ENCODE peak calls at places on chromosomes 3 and 15, in nine cellular contexts. D, W, V, F, T, O, Q, X and I are unnamed samples.

GRCh38 chr3:50242778-50243551 is 7.0 kb downstream of the GNAI2 start:
- DNase-seq in Q (no peak), V (no peak), T (no peak), O (peak), W (peak), X (no peak), D (no peak), F (peak), I (no peak)

GRCh38 chr3:45311327-45311726 is 77.0 kb upstream of the LARS2 start:
- DNase-seq in V (no peak), O (no peak), T (no peak), F (no peak), W (no peak), Q (no peak), D (no peak), X (no peak), I (no peak)

GRCh38 chr3:10242182-10243065 is 5.8 kb upstream of the TATDN2 start:
- DNase-seq in Q (no peak), T (peak), W (no peak), F (no peak), X (no peak), O (peak), V (no peak), D (no peak), I (peak)

GRCh38 chr3:81891496-81891895 is 130.1 kb upstream of the GBE1 start:
- DNase-seq in T (no peak), D (no peak), Q (no peak), O (peak), X (no peak), W (no peak), V (peak), F (no peak), I (no peak)

GRCh38 chr3:126500016-126500415 is 17.6 kb downstream of the UROC1 start:
- DNase-seq in D (no peak), F (no peak), V (no peak), Q (no peak), O (no peak), W (no peak), T (no peak), X (no peak), I (no peak)

GRCh38 chr3:127490271-127491023 is 100.1 kb downstream of the TPRA1 start:
- DNase-seq in D (no peak), W (no peak), O (no peak), X (no peak), Q (no peak), F (no peak), T (no peak), V (no peak), I (no peak)

GRCh38 chr3:172313671-172314070 is 134.6 kb downstream of the GHSR start:
- DNase-seq in T (no peak), D (no peak), V (no peak), W (no peak), F (no peak), X (no peak), O (peak), Q (peak), I (no peak)

GRCh38 chr15:58738051-58738707 is 11.3 kb downstream of the ADAM10 start:
- DNase-seq in V (no peak), X (no peak), D (no peak), W (no peak), O (no peak), Q (no peak), F (no peak), T (no peak), I (no peak)

GRCh38 chr3:128187495-128187894 is 34.2 kb downstream of the EEFSEC start:
- DNase-seq in Q (no peak), T (no peak), W (no peak), D (no peak), O (no peak), X (no peak), F (no peak), V (no peak), I (no peak)

GRCh38 chr3:180252683-180253082 is 215.9 kb upstream of the PEX5L start:
- DNase-seq in Q (peak), F (no peak), D (no peak), V (peak), W (no peak), X (no peak), T (peak), O (no peak), I (no peak)

GRCh38 chr3:50190921-50191660 is at the start of gene GNAT1:
- DNase-seq in T (no peak), Q (no peak), V (no peak), W (no peak), X (no peak), O (no peak), F (no peak), D (no peak), I (no peak)

GRCh38 chr15:82944840-82945239 is 7.7 kb downstream of the HOMER2 start:
- DNase-seq in O (peak), X (no peak), V (no peak), F (no peak), D (no peak), W (no peak), T (no peak), Q (no peak), I (no peak)

GRCh38 chr3:150733373-150733935 is 29.5 kb downstream of the SIAH2 start:
- DNase-seq in V (no peak), T (no peak), D (no peak), Q (no peak), O (peak), X (no peak), W (no peak), F (no peak), I (no peak)

GRCh38 chr3:121651684-121652083 is 9.0 kb downstream of the HCLS1 start:
- DNase-seq in O (peak), V (peak), F (no peak), T (no peak), Q (peak), W (no peak), X (no peak), D (no peak), I (no peak)

GRCh38 chr3:171915275-171915674 is 72.1 kb downstream of the TMEM212 start:
- DNase-seq in Q (no peak), V (no peak), F (no peak), W (no peak), D (no peak), O (no peak), X (no peak), T (no peak), I (no peak)

GRCh38 chr3:24495334-24495994 is 814 bp upstream of the THRB start:
- DNase-seq in D (peak), W (peak), T (peak), X (no peak), V (no peak), O (no peak), F (peak), Q (no peak), I (no peak)

GRCh38 chr3:4416427-4416826 is 50.6 kb downstream of the SUMF1 start:
- DNase-seq in O (no peak), V (no peak), F (no peak), W (no peak), Q (no peak), X (no peak), D (no peak), T (no peak), I (no peak)